ENCODE peak calls at places on chromosomes 13 and 19, in five cellular contexts. F is HepG2, X is H1, C is GM12892, M is K562. O is an unnamed sample.

GRCh38 chr13:78241278-78241919 is 322.8 kb upstream of the EDNRB start:
- DNase-seq in C (no peak), F (peak), X (peak), M (peak), O (peak)

GRCh38 chr13:110811008-110811720 is 97.7 kb downstream of the ING1 start:
- DNase-seq in X (no peak), F (no peak), C (no peak), M (no peak), O (no peak)

GRCh38 chr13:110132178-110132975 is 174.6 kb downstream of the COL4A1 start:
- DNase-seq in F (no peak), M (no peak), X (no peak), C (no peak), O (no peak)

GRCh38 chr19:38373907-38374331 is 452 bp upstream of the PSMD8 start:
- DNase-seq in X (no peak), F (no peak), C (no peak), M (no peak), O (no peak)

GRCh38 chr13:98033277-98034247 is 80.1 kb downstream of the IPO5 start:
- DNase-seq in X (no peak), C (no peak), M (peak), F (peak), O (no peak)

GRCh38 chr13:97015661-97016350 is 21.5 kb upstream of the OXGR1 start:
- DNase-seq in F (no peak), C (no peak), X (no peak), M (no peak), O (no peak)

GRCh38 chr13:98972627-98973026 is 5.2 kb downstream of the DOCK9 start:
- DNase-seq in M (no peak), X (no peak), F (no peak), C (no peak), O (no peak)

GRCh38 chr19:22797040-22797439 is 13.1 kb upstream of the ZNF99 start:
- DNase-seq in F (no peak), X (no peak), M (no peak), C (no peak), O (no peak)

GRCh38 chr13:41610426-41610825 is 153.1 kb downstream of the RGCC start:
- DNase-seq in F (peak), M (no peak), C (no peak), X (no peak), O (no peak)

GRCh38 chr13:30798776-30799625 is 63.7 kb downstream of the ALOX5AP start:
- DNase-seq in X (no peak), M (no peak), C (no peak), F (peak), O (no peak)

GRCh38 chr13:36891752-36892151 is 28.3 kb downstream of the SMAD9 start:
- DNase-seq in C (no peak), M (no peak), F (no peak), X (no peak), O (no peak)

GRCh38 chr13:66585669-66586203 is 644.4 kb downstream of the PCDH9 start:
- DNase-seq in F (no peak), X (no peak), C (no peak), M (no peak), O (no peak)

DNA sequence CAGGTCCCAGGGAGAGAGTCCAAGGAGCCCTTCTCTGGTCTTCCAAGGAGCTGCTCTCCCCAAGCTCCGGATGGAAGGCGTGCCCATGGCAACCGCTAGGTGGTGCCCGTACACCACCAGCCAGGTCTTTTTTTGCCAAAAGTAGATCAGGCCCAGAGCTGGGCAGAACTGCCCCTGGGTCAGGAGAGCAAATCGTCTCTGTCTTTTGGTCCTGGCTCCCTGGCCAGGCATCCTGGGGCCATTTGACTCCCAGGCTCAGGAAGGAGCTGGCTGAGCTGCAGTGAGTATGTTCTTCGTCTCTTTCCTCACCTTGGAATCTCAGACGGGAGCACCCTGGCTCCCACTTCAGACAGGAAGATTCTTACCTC is 24.6 kb upstream of the BCL3 start:
- DNase-seq in F (peak), M (peak), C (peak), X (peak), O (peak)
- TF ChIP-seq POLR2AphosphoS5 in F (no peak), M (no peak), C (no peak), X (no peak), O (no peak)

GRCh38 chr13:60351816-60352215 is 45.2 kb upstream of the TDRD3 start:
- DNase-seq in C (no peak), F (no peak), X (no peak), M (no peak), O (no peak)
- TF ChIP-seq TAF1 in C (no peak), F (no peak), X (no peak), M (no peak), O (no peak)

DNA sequence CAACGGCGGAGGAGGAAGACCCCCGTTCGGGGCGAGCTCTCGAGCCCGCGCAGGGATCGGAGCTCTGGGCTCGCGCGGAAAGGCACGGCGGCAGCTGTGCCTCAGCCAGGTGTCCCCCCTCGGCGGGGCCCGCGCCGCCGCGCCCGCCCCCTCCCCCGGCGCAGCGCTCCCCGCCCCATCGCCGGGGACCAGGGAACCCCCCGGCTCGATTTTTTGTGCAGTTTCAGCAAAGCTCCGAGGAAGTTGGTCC is 110.0 kb downstream of the KCNRG start:
- DNase-seq in X (no peak), F (no peak), M (no peak), C (no peak), O (peak)
- TF ChIP-seq POLR2AphosphoS5 in X (no peak), F (no peak), M (no peak), C (no peak), O (no peak)

GRCh38 chr19:14342809-14343208 is 38.4 kb upstream of the ADGRE5 start:
- DNase-seq in M (no peak), F (no peak), C (no peak), X (no peak), O (no peak)

GRCh38 chr19:14333101-14333871 is 48.0 kb upstream of the ADGRE5 start:
- DNase-seq in M (no peak), X (no peak), C (no peak), F (no peak), O (no peak)

GRCh38 chr19:14339741-14340140 is 41.5 kb upstream of the ADGRE5 start:
- DNase-seq in C (no peak), X (no peak), M (no peak), F (no peak), O (no peak)

GRCh38 chr19:14343286-14343685 is 38.0 kb upstream of the ADGRE5 start:
- DNase-seq in M (no peak), C (no peak), X (no peak), F (no peak), O (no peak)

DNA sequence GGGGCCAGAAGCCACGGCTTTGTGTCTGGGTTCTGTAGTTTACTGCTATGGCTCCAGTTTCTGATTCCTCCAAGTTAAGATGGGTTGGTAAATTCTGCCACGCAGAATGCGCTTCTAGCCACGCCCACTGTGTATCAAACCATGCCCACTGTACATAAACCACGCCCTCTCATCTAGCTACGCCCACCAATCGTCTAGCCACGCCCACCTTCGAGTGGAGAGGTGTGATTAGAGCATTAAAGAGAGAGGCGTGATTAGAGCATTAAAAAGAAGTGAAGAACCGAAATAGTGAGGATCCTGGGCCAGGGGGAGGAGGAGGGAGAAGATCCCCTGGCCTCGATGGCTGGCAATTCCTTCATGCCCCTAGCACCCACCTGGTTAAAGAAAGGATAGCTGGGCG is 43.7 kb upstream of the ADGRE5 start:
- DNase-seq in X (no peak), C (no peak), M (peak), F (no peak), O (no peak)
- TF ChIP-seq TAF1 in X (no peak), C (no peak), M (no peak), F (no peak), O (no peak)

GRCh38 chr19:5051619-5052018 is 82.7 kb downstream of the KDM4B start:
- DNase-seq in M (no peak), F (no peak), X (no peak), C (no peak), O (no peak)
- TF ChIP-seq POLR2AphosphoS5 in M (no peak), F (no peak), X (no peak), C (no peak), O (no peak)

O was measured in GM12891.